ENCODE peak calls at places on chromosomes 5 and 9, in five cellular contexts. S, J, N, R and A are unnamed samples.

GRCh38 chr5:1718669-1719068 is 81.0 kb downstream of the MRPL36 start:
- DNase-seq in J (no peak), R (peak), N (no peak), S (no peak), A (no peak)

GRCh38 chr5:372556-372910 is 51.0 kb downstream of the AHRR start:
- DNase-seq in J (no peak), N (no peak), S (no peak), R (no peak), A (no peak)

GRCh38 chr5:34627794-34628193 is 28.3 kb upstream of the RAI14 start:
- DNase-seq in R (peak), S (no peak), J (peak), N (no peak), A (no peak)

GRCh38 chr5:57445715-57446037 is 36.9 kb downstream of the ACTBL2 start:
- DNase-seq in S (no peak), N (no peak), J (no peak), R (no peak), A (no peak)

GRCh38 chr9:136762915-136763648 is 1.2 kb downstream of the LCN15 start:
- DNase-seq in J (no peak), R (peak), N (no peak), S (peak), A (no peak)

GRCh38 chr9:134165357-134166315 is 1.3 kb upstream of the RNU6ATAC start:
- DNase-seq in S (peak), J (peak), R (peak), N (no peak), A (no peak)

GRCh38 chr5:95590880-95591279 is 29.0 kb upstream of the GPR150 start:
- DNase-seq in S (no peak), J (no peak), N (no peak), R (no peak), A (no peak)

GRCh38 chr9:125825762-125826161 is 78.6 kb downstream of the PBX3 start:
- DNase-seq in J (no peak), S (no peak), N (no peak), R (no peak), A (no peak)

GRCh38 chr5:43190755-43191603 is 1.0 kb upstream of the NIM1K start:
- DNase-seq in S (no peak), R (peak), N (no peak), J (peak), A (no peak)

GRCh38 chr9:95211028-95211427 is 106.5 kb downstream of the FANCC start:
- DNase-seq in S (no peak), J (no peak), R (no peak), N (no peak), A (no peak)

GRCh38 chr5:179258922-179259730 is 86.1 kb downstream of the ADAMTS2 start:
- DNase-seq in N (no peak), R (peak), J (peak), S (no peak), A (no peak)

GRCh38 chr9:131426545-131426944 is 32.7 kb downstream of the PRRC2B start:
- DNase-seq in J (no peak), S (no peak), N (no peak), R (no peak), A (no peak)

GRCh38 chr5:122195784-122196394 is 66.5 kb downstream of the ZNF474 start:
- DNase-seq in S (peak), N (no peak), J (peak), R (peak), A (peak)

GRCh38 chr9:98565152-98566135 is 143.3 kb downstream of the GABBR2 start:
- DNase-seq in S (no peak), J (no peak), R (no peak), N (no peak), A (no peak)

GRCh38 chr5:178327931-178328711 is 95.5 kb upstream of the PHYKPL start:
- DNase-seq in N (no peak), R (no peak), S (no peak), J (no peak), A (no peak)

GRCh38 chr9:106861585-106862114 is 1.3 kb upstream of the ZNF462 start:
- DNase-seq in J (no peak), R (no peak), S (no peak), N (no peak), A (no peak)

GRCh38 chr5:54087436-54087835 is 222.9 kb downstream of the ARL15 start:
- DNase-seq in N (no peak), J (peak), S (no peak), R (peak), A (no peak)

GRCh38 chr5:12845549-12846159 is 941.4 kb upstream of the CTNND2 start:
- DNase-seq in R (no peak), J (no peak), S (no peak), N (no peak), A (no peak)

GRCh38 chr9:119278138-119278537 is 91.1 kb downstream of the BRINP1 start:
- DNase-seq in J (no peak), R (no peak), N (no peak), S (no peak), A (no peak)

GRCh38 chr5:152638996-152639552 is 234.0 kb upstream of the NMUR2 start:
- DNase-seq in J (no peak), R (peak), N (no peak), S (no peak), A (no peak)

GRCh38 chr5:167998148-167998767 is 293.2 kb upstream of the WWC1 start:
- DNase-seq in J (no peak), R (peak), S (no peak), N (no peak), A (no peak)

GRCh38 chr5:53419247-53419646 is 61.2 kb upstream of the FST start:
- DNase-seq in N (no peak), S (no peak), R (peak), J (peak), A (no peak)

GRCh38 chr9:111974092-111974681 is 77.6 kb downstream of the UGCG start:
- DNase-seq in S (peak), J (peak), N (no peak), R (peak), A (peak)

GRCh38 chr5:121668635-121669034 is 183.0 kb upstream of the FTMT start:
- DNase-seq in J (no peak), R (peak), S (no peak), N (no peak), A (no peak)

GRCh38 chr9:82535432-82535998 is 527.4 kb downstream of the RASEF start:
- DNase-seq in R (no peak), S (no peak), J (no peak), N (no peak), A (no peak)

GRCh38 chr9:122849546-122849945 is 21.2 kb upstream of the PDCL start:
- DNase-seq in S (no peak), N (no peak), J (no peak), R (no peak), A (no peak)

GRCh38 chr9:34374905-34375552 is 1.7 kb downstream of the MYORG start:
- DNase-seq in R (no peak), N (no peak), S (peak), J (no peak), A (peak)

GRCh38 chr9:77092536-77092935 is 73.1 kb downstream of the FOXB2 start:
- DNase-seq in N (no peak), S (no peak), R (no peak), J (peak), A (no peak)

GRCh38 chr5:112445626-112446350 is 26.7 kb upstream of the EPB41L4A start:
- DNase-seq in J (no peak), R (no peak), S (no peak), N (no peak), A (no peak)

GRCh38 chr5:100900142-100900795 is 2.8 kb downstream of the ST8SIA4 start:
- DNase-seq in N (no peak), R (peak), S (peak), J (no peak), A (no peak)
- TF ChIP-seq CTCF in N (no peak), R (peak), S (no peak), J (no peak), A (no peak)

GRCh38 chr9:5712651-5713360 is 83.9 kb downstream of the RIC1 start:
- DNase-seq in N (no peak), S (no peak), J (no peak), R (no peak), A (no peak)

GRCh38 chr9:5719546-5719945 is 90.6 kb downstream of the RIC1 start:
- DNase-seq in R (peak), S (no peak), J (peak), N (no peak), A (no peak)

GRCh38 chr9:5718296-5719032 is 89.6 kb downstream of the RIC1 start:
- DNase-seq in S (no peak), J (peak), N (no peak), R (no peak), A (no peak)

GRCh38 chr9:5715548-5716127 is 86.7 kb downstream of the RIC1 start:
- DNase-seq in S (no peak), R (no peak), J (no peak), N (no peak), A (no peak)

DNA sequence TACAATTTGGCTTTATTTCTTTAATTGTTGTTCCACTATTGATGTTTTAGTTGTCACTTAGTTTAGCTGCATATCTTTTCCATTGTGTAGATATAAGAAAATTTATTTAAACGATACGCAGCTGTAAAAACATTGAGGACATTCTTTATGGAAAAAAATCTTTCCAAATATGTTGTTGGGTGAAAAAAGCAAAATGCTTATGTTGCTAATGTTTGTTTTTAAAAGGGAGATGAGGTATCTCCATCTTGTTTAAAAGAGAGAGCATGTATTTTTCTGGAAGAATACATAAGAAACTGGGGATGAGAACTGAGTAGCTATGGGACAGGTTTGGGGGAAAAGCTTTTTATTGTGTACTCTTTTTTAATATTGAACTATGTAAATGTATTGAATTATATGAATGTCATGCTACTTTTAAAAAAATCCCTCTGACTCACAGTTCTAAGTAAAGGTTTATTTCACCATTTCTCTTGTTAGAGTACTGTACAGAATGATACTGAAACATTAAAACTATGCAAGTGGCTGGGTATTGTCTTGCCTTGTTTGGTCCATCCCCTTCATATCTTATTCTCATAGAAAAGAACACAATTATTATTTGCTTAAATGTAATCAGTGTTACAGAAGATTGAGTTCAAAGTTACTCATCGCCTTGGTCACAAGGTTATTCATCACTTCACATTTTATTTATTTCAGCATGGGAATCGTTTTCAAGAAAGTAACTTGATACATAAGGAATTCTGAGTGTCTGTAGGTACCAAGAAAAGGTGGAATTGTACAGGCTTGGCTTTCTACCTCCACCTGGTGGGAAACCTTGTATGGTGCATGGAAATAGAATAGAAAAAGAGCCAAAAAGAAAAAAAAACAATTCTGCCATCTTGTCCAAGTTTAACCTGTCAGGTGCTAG is 85.8 kb downstream of the RIC1 start:
- DNase-seq in J (peak), N (no peak), S (peak), R (peak), A (peak)
- TF ChIP-seq CTCF in J (peak), N (no peak), S (peak), R (peak), A (no peak)

DNA sequence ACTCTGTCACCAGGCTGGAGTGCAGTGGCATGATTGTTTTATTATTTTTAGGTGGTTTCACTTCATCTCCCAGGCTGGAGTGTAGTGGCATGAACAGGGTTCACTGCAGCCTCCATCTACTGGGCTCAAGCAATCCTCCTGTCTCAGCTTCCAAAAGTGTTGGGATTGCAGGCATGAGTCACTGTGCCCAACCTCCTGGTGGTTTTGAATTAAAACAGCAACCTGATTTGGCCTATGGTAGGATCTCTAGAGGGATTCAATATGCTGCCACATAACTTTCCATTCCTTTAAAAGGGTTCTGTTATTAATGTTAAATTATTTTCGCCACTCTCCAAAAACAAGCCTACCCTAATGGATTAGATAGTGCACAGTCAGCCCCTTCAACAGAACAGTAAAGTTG is 9.9 kb upstream of the HSPA4 start:
- DNase-seq in R (peak), N (no peak), J (peak), S (no peak), A (no peak)
- TF ChIP-seq CTCF in R (peak), N (no peak), J (peak), S (no peak), A (peak)

DNA sequence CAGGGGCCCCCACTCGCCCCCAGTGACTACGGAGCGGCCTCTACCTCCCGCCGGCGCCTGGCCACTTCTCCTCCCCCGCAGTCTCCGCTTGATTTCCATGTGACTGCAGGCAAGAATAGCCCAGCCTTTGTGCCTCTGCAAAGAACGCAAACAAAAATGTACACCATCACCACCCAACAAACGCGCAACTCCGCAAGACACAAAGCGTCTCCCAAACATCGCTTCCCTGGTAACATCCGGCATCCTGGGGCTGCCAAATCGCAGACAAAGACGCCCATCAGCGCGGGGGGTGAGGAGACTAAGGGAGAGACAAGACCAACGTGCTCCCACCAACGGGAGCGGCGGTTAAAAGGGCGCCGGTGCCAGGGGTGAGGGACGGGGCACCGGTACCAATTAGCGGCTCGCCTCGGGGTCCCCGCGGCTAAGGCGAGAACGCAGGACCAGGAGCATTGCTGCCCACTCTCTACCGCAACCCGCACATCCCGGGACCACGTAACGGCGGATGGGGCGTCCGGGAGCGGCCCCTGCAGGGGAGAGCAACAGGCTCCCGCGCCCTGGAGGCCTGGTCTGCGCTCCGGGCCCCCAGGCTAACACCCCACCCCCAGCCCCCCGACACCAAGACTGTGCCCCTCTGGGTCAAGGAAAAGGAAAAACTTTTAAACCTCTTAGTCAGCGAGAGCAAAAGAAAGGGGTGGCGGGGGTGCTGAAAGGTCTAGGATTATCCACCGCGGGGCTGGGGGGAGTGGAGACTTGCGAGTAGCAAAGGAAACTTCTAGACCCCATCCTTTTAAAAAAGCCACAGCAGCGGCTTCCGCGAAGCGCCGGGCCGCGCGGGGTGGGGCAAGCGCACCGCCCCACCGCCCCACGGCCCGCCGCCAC is 885 bp downstream of the MPDZ start:
- DNase-seq in R (peak), J (peak), S (peak), N (peak), A (no peak)
- TF ChIP-seq CTCF in R (peak), J (peak), S (no peak), N (peak), A (no peak)

GRCh38 chr5:170353011-170353890 is 35.9 kb downstream of the KCNMB1 start:
- DNase-seq in S (no peak), J (no peak), R (no peak), N (no peak), A (no peak)
- TF ChIP-seq CTCF in S (no peak), J (no peak), R (no peak), N (no peak), A (no peak)

DNA sequence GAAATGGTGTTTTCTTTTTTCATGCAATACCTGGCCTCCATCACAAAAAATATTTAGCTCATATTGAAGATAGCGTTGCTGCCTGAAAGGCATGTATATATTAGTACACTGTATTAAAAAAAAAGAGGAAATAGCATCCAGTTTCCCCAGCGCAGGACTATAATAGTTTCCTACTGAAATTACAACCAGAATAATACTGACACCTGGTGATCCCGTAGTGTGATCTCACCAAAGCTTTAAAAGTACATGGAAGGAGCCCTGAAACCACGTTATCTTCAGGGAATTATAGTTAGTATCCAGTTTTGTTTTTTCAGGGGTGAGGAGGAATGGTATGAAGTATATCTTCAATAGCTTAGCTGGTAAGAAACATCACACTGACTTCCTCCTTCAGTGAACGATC is 264.9 kb downstream of the CD180 start:
- DNase-seq in S (no peak), R (no peak), J (no peak), N (no peak), A (no peak)
- TF ChIP-seq CTCF in S (no peak), R (no peak), J (no peak), N (no peak), A (no peak)

GRCh38 chr5:130112246-130112645 is 208.0 kb downstream of the CHSY3 start:
- DNase-seq in R (no peak), J (no peak), N (no peak), S (no peak), A (no peak)

GRCh38 chr5:130111723-130112122 is 207.5 kb downstream of the CHSY3 start:
- DNase-seq in J (no peak), R (no peak), N (no peak), S (no peak), A (no peak)

GRCh38 chr5:130110333-130110732 is 206.1 kb downstream of the CHSY3 start:
- DNase-seq in S (no peak), J (no peak), R (no peak), N (no peak), A (no peak)

GRCh38 chr5:130104895-130105684 is 200.8 kb downstream of the CHSY3 start:
- DNase-seq in R (no peak), N (no peak), S (no peak), J (no peak), A (no peak)

GRCh38 chr5:130109152-130109551 is 204.9 kb downstream of the CHSY3 start:
- DNase-seq in N (no peak), S (no peak), J (no peak), R (peak), A (peak)
- TF ChIP-seq CTCF in N (peak), S (peak), J (peak), R (peak), A (peak)

GRCh38 chr9:109086221-109086620 is 33.5 kb downstream of the TMEM245 start:
- DNase-seq in J (no peak), R (peak), S (no peak), N (no peak), A (no peak)
- TF ChIP-seq CTCF in J (peak), R (no peak), S (no peak), N (no peak), A (no peak)

DNA sequence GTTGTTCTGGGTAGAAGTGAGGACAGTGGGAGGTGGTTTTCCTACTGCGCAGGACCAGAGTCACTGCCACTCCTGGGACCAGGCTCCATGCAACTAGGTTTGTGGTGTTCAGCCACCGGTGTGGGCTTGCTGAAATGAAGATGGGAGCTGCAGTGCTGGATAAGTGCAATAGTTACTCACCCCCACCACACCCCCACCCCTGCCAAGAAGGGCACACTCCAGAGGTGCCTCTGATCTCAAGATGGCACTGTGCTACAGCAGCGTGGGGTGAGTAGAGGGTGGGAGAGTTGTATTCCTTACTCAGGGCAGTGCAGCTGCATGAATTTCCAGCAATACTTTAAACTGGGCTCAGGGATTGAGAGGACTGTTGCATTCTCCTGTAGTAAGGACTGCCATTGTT is 187.4 kb upstream of the TLX3 start:
- DNase-seq in J (no peak), N (no peak), R (no peak), S (no peak), A (no peak)
- TF ChIP-seq CTCF in J (no peak), N (no peak), R (no peak), S (no peak), A (no peak)

GRCh38 chr5:126851441-126852103 is 74.6 kb downstream of the LMNB1 start:
- DNase-seq in N (no peak), R (no peak), J (no peak), S (no peak), A (no peak)

GRCh38 chr5:126849101-126849678 is 72.3 kb downstream of the LMNB1 start:
- DNase-seq in N (no peak), J (no peak), R (peak), S (no peak), A (no peak)

GRCh38 chr5:126852916-126853315 is 76.0 kb downstream of the LMNB1 start:
- DNase-seq in N (no peak), J (no peak), S (no peak), R (no peak), A (no peak)

GRCh38 chr5:126854526-126855110 is 77.7 kb downstream of the LMNB1 start:
- DNase-seq in J (no peak), S (no peak), N (no peak), R (no peak), A (no peak)

DNA sequence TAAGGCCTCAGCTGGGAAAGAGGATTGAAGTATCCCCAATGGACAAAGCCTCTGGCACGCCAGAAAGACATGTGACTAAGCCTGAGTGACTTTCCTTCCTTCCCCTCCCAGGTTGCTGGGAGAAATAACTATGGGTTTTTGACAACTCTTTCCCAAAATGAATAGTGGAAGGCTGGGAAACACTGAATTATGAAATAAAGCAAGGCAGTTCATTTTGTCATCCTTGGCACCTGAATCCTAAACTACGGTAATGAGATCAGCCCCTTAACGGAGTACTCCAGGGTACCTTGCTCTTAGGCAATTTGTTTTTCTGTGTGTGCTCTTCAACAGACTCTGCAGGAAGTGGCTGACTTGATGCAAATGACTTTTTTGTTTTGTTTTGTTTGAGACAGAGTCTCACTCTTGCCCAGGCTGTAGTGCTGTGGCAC is 75.2 kb downstream of the LMNB1 start:
- DNase-seq in R (no peak), J (no peak), N (no peak), S (no peak), A (no peak)
- TF ChIP-seq CTCF in R (no peak), J (no peak), N (no peak), S (no peak), A (no peak)